ENCODE peak calls at places on chromosomes 7 and 10, in eight cellular contexts. One of them, this sample, is unnamed.

GRCh38 chr7:105656922-105657521 is 75.7 kb upstream of the EFCAB10 start:
- DNase-seq in HepG2: no peak
- DNase-seq in transverse colon: peak
- DNase-seq in endothelial cell of umbilical vein: peak
- DNase-seq in suprapubic skin: no peak
- DNase-seq in HCT116: peak
- DNase-seq in vagina: no peak
- DNase-seq in sigmoid colon: peak
- DNase-seq in this sample: no peak

GRCh38 chr10:29389935-29390334 is 101.1 kb downstream of the LYZL1 start:
- DNase-seq in transverse colon: no peak
- DNase-seq in suprapubic skin: no peak
- DNase-seq in endothelial cell of umbilical vein: no peak
- DNase-seq in HepG2: peak
- DNase-seq in HCT116: no peak
- DNase-seq in sigmoid colon: no peak
- DNase-seq in vagina: no peak
- DNase-seq in this sample: no peak

GRCh38 chr7:132028144-132028920 is 471.9 kb upstream of the PODXL start:
- DNase-seq in sigmoid colon: no peak
- DNase-seq in transverse colon: no peak
- DNase-seq in HCT116: no peak
- DNase-seq in HepG2: no peak
- DNase-seq in suprapubic skin: no peak
- DNase-seq in vagina: no peak
- DNase-seq in endothelial cell of umbilical vein: no peak
- DNase-seq in this sample: no peak

GRCh38 chr10:64039208-64039607 is 518.0 kb downstream of the REEP3 start:
- DNase-seq in HepG2: no peak
- DNase-seq in HCT116: no peak
- DNase-seq in transverse colon: no peak
- DNase-seq in sigmoid colon: no peak
- DNase-seq in endothelial cell of umbilical vein: no peak
- DNase-seq in suprapubic skin: no peak
- DNase-seq in vagina: no peak
- DNase-seq in this sample: no peak

GRCh38 chr10:132120200-132120599 is 54.5 kb downstream of the JAKMIP3 start:
- DNase-seq in HCT116: no peak
- DNase-seq in suprapubic skin: no peak
- DNase-seq in endothelial cell of umbilical vein: no peak
- DNase-seq in transverse colon: no peak
- DNase-seq in vagina: no peak
- DNase-seq in HepG2: no peak
- DNase-seq in sigmoid colon: no peak
- DNase-seq in this sample: no peak

GRCh38 chr7:41940760-41941343 is 238.0 kb upstream of the INHBA start:
- DNase-seq in transverse colon: peak
- DNase-seq in suprapubic skin: no peak
- DNase-seq in sigmoid colon: peak
- DNase-seq in HCT116: peak
- DNase-seq in HepG2: peak
- DNase-seq in endothelial cell of umbilical vein: peak
- DNase-seq in vagina: no peak
- DNase-seq in this sample: peak

GRCh38 chr10:3728563-3728962 is 56.4 kb downstream of the KLF6 start:
- DNase-seq in endothelial cell of umbilical vein: no peak
- DNase-seq in vagina: no peak
- DNase-seq in HCT116: no peak
- DNase-seq in HepG2: no peak
- DNase-seq in sigmoid colon: no peak
- DNase-seq in transverse colon: no peak
- DNase-seq in suprapubic skin: no peak
- DNase-seq in this sample: no peak

GRCh38 chr10:27223964-27224363 is 16.6 kb downstream of the ACBD5 start:
- DNase-seq in suprapubic skin: no peak
- DNase-seq in transverse colon: peak
- DNase-seq in HCT116: no peak
- DNase-seq in HepG2: peak
- DNase-seq in sigmoid colon: no peak
- DNase-seq in vagina: no peak
- DNase-seq in endothelial cell of umbilical vein: peak
- DNase-seq in this sample: no peak

GRCh38 chr10:125362966-125363365 is 202.6 kb upstream of the CTBP2 start:
- DNase-seq in transverse colon: no peak
- DNase-seq in vagina: no peak
- DNase-seq in suprapubic skin: no peak
- DNase-seq in HepG2: no peak
- DNase-seq in endothelial cell of umbilical vein: no peak
- DNase-seq in HCT116: no peak
- DNase-seq in sigmoid colon: no peak
- DNase-seq in this sample: no peak

GRCh38 chr7:137094-137861 is 55.1 kb upstream of the FAM20C start:
- DNase-seq in HCT116: no peak
- DNase-seq in suprapubic skin: no peak
- DNase-seq in vagina: no peak
- DNase-seq in transverse colon: peak
- DNase-seq in sigmoid colon: no peak
- DNase-seq in HepG2: no peak
- DNase-seq in endothelial cell of umbilical vein: no peak
- DNase-seq in this sample: no peak

GRCh38 chr7:75905785-75906604 is 9.0 kb upstream of the POR start:
- DNase-seq in sigmoid colon: peak
- DNase-seq in vagina: no peak
- DNase-seq in HCT116: no peak
- DNase-seq in HepG2: peak
- DNase-seq in endothelial cell of umbilical vein: no peak
- DNase-seq in suprapubic skin: peak
- DNase-seq in transverse colon: peak
- DNase-seq in this sample: peak

GRCh38 chr10:131748831-131749766 is 151.7 kb upstream of the PPP2R2D start:
- DNase-seq in sigmoid colon: peak
- DNase-seq in HCT116: no peak
- DNase-seq in suprapubic skin: no peak
- DNase-seq in endothelial cell of umbilical vein: no peak
- DNase-seq in vagina: no peak
- DNase-seq in HepG2: peak
- DNase-seq in transverse colon: peak
- DNase-seq in this sample: no peak

GRCh38 chr7:19713676-19714075 is 4.8 kb upstream of the POLR1F start:
- DNase-seq in HepG2: peak
- DNase-seq in suprapubic skin: no peak
- DNase-seq in vagina: no peak
- DNase-seq in HCT116: peak
- DNase-seq in sigmoid colon: no peak
- DNase-seq in endothelial cell of umbilical vein: peak
- DNase-seq in transverse colon: peak
- DNase-seq in this sample: no peak

GRCh38 chr10:120423350-120424197 is 33.5 kb upstream of the PLPP4 start:
- DNase-seq in HCT116: peak
- DNase-seq in transverse colon: peak
- DNase-seq in sigmoid colon: no peak
- DNase-seq in HepG2: peak
- DNase-seq in vagina: no peak
- DNase-seq in endothelial cell of umbilical vein: peak
- DNase-seq in suprapubic skin: no peak
- DNase-seq in this sample: no peak

GRCh38 chr10:108465871-108466641 is 1301.5 kb upstream of the SORCS1 start:
- DNase-seq in HepG2: no peak
- DNase-seq in sigmoid colon: peak
- DNase-seq in suprapubic skin: peak
- DNase-seq in transverse colon: peak
- DNase-seq in HCT116: no peak
- DNase-seq in endothelial cell of umbilical vein: no peak
- DNase-seq in vagina: no peak
- DNase-seq in this sample: peak

GRCh38 chr7:25456467-25457171 is 228.3 kb upstream of the NPVF start:
- DNase-seq in HepG2: no peak
- DNase-seq in HCT116: no peak
- DNase-seq in transverse colon: peak
- DNase-seq in vagina: no peak
- DNase-seq in sigmoid colon: peak
- DNase-seq in endothelial cell of umbilical vein: no peak
- DNase-seq in suprapubic skin: no peak
- DNase-seq in this sample: no peak

DNA sequence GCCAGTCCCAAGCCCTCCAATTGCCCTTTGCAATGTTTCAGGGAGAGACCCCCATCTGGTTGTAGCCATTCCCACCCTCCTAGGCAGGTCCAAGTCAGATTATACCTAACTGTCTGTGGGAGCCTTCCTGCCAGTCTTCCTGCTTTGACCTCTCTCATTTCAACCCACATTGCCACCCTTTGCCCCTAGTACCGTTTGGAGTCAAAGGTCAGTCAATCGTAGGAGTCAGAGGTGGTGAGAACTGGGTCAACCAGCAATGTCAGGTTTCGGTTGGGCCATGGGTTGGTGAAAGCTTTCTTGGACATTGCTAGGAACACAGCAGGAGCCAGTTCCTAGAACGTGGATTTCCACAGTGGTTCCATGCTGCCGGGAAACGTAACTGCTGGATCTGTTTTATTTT is 269.4 kb upstream of the GHITM start:
- DNase-seq in endothelial cell of umbilical vein: no peak
- DNase-seq in sigmoid colon: no peak
- DNase-seq in HCT116: no peak
- DNase-seq in transverse colon: no peak
- DNase-seq in HepG2: no peak
- DNase-seq in vagina: no peak
- DNase-seq in suprapubic skin: no peak
- DNase-seq in this sample: no peak
- H3K27ac ChIP-seq in endothelial cell of umbilical vein: no peak
- H3K27ac ChIP-seq in sigmoid colon: no peak
- H3K27ac ChIP-seq in HCT116: no peak
- H3K27ac ChIP-seq in transverse colon: no peak
- H3K27ac ChIP-seq in HepG2: no peak
- H3K27ac ChIP-seq in vagina: no peak
- H3K27ac ChIP-seq in suprapubic skin: no peak
- H3K27ac ChIP-seq in this sample: no peak

GRCh38 chr10:49523301-49523700 is 15.6 kb downstream of the ERCC6 start:
- DNase-seq in vagina: no peak
- DNase-seq in transverse colon: no peak
- DNase-seq in HCT116: no peak
- DNase-seq in suprapubic skin: no peak
- DNase-seq in endothelial cell of umbilical vein: no peak
- DNase-seq in sigmoid colon: no peak
- DNase-seq in HepG2: no peak
- DNase-seq in this sample: no peak

GRCh38 chr10:49527850-49528249 is 11.1 kb downstream of the ERCC6 start:
- DNase-seq in sigmoid colon: no peak
- DNase-seq in HCT116: no peak
- DNase-seq in vagina: no peak
- DNase-seq in suprapubic skin: no peak
- DNase-seq in endothelial cell of umbilical vein: no peak
- DNase-seq in transverse colon: no peak
- DNase-seq in HepG2: no peak
- DNase-seq in this sample: no peak

GRCh38 chr10:49527061-49527460 is 11.9 kb downstream of the ERCC6 start:
- DNase-seq in transverse colon: no peak
- DNase-seq in suprapubic skin: no peak
- DNase-seq in endothelial cell of umbilical vein: no peak
- DNase-seq in sigmoid colon: no peak
- DNase-seq in HCT116: no peak
- DNase-seq in vagina: no peak
- DNase-seq in HepG2: no peak
- DNase-seq in this sample: no peak

GRCh38 chr10:49526624-49527023 is 12.3 kb downstream of the ERCC6 start:
- DNase-seq in suprapubic skin: no peak
- DNase-seq in HCT116: no peak
- DNase-seq in transverse colon: no peak
- DNase-seq in vagina: no peak
- DNase-seq in sigmoid colon: no peak
- DNase-seq in HepG2: no peak
- DNase-seq in endothelial cell of umbilical vein: no peak
- DNase-seq in this sample: no peak

DNA sequence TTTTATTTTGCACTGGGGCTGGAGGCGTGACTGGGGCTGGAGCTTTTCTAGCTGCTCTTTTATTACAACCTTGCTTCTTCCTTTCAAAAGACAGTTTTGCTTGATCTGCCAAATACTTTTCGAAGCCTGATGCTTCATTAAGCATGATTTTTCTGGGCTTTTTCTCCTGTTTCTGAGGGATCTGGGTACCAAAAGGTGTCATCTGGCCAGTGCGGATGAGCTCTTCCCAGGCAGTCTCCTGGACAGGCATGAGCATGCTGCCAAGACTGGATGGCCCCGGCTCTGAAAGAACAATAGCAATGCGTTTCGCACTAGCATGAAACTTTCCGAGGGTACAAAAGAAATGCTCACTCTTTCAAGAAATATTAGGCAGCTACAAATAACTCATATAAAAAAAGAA is 14.4 kb downstream of the ERCC6 start:
- DNase-seq in endothelial cell of umbilical vein: no peak
- DNase-seq in HCT116: no peak
- DNase-seq in sigmoid colon: no peak
- DNase-seq in suprapubic skin: no peak
- DNase-seq in HepG2: no peak
- DNase-seq in transverse colon: no peak
- DNase-seq in vagina: no peak
- DNase-seq in this sample: no peak
- TF ChIP-seq POLR2AphosphoS5 in endothelial cell of umbilical vein: no peak
- TF ChIP-seq POLR2AphosphoS5 in HCT116: no peak
- TF ChIP-seq POLR2AphosphoS5 in sigmoid colon: no peak
- TF ChIP-seq POLR2AphosphoS5 in suprapubic skin: no peak
- TF ChIP-seq POLR2AphosphoS5 in HepG2: no peak
- TF ChIP-seq POLR2AphosphoS5 in transverse colon: no peak
- TF ChIP-seq POLR2AphosphoS5 in vagina: no peak
- TF ChIP-seq POLR2AphosphoS5 in this sample: no peak

DNA sequence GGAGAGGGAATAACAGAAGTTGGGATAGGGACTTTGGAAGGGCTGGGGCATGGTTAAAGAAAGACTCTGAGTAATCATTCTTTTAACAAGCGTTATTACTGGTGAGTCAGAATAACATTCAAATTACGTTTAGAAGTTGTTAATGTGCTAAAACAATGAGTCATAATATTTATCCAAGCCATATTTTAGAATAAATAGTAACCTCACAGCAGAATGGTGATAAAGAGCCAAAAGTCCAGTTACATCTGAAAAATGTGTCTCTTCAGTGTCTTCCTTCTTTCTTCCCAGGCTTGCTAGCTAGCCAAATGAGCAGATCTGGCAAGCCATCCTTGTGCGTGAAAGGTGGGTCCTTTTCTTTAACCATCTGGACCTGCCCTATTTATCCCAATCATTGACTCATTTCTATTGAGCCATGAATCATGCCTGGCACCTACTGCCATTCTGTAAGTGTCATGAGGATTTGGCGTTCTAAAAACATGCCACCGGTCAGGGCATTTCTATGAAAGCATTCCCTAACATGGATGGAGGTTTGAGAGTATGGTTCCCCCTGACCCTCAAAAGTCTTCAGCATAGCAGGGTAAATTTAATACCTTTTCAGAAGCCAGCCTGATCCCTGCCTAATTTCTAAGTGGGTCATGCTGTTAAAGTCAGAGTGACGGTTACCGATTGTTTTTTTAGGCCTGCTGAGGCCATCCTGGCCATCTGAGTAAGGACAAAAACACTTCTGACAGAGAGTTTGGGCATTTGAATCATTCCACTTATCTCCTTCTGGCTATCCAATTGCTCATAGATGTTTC is 26.8 kb downstream of the MYPN start:
- DNase-seq in vagina: no peak
- DNase-seq in endothelial cell of umbilical vein: peak
- DNase-seq in suprapubic skin: no peak
- DNase-seq in sigmoid colon: no peak
- DNase-seq in HepG2: no peak
- DNase-seq in HCT116: peak
- DNase-seq in transverse colon: no peak
- DNase-seq in this sample: no peak
- TF ChIP-seq POLR2A in vagina: no peak
- TF ChIP-seq POLR2A in endothelial cell of umbilical vein: peak
- TF ChIP-seq POLR2A in suprapubic skin: no peak
- TF ChIP-seq POLR2A in sigmoid colon: no peak
- TF ChIP-seq POLR2A in HepG2: no peak
- TF ChIP-seq POLR2A in HCT116: no peak
- TF ChIP-seq POLR2A in transverse colon: no peak
- TF ChIP-seq POLR2A in this sample: no peak

GRCh38 chr7:51162724-51163329 is 153.8 kb downstream of the COBL start:
- DNase-seq in vagina: no peak
- DNase-seq in HepG2: peak
- DNase-seq in endothelial cell of umbilical vein: peak
- DNase-seq in suprapubic skin: peak
- DNase-seq in transverse colon: peak
- DNase-seq in HCT116: peak
- DNase-seq in sigmoid colon: peak
- DNase-seq in this sample: no peak
- H3K27ac ChIP-seq in vagina: no peak
- H3K27ac ChIP-seq in HepG2: no peak
- H3K27ac ChIP-seq in endothelial cell of umbilical vein: no peak
- H3K27ac ChIP-seq in suprapubic skin: no peak
- H3K27ac ChIP-seq in transverse colon: no peak
- H3K27ac ChIP-seq in HCT116: no peak
- H3K27ac ChIP-seq in sigmoid colon: no peak
- H3K27ac ChIP-seq in this sample: no peak

This sample was measured in upper lobe of left lung.